ENCODE peak calls at places on chromosomes 5 and 9, in four cellular contexts. One of them, this sample, is unnamed. For H3K27me3 and H3K36me3, the result is how much of the 10 kb centered on the place peaks cover.

GRCh38 chr5:117888688-117889087 is 1099.7 kb downstream of the DTWD2 start:
- DNase-seq in aorta: no peak
- DNase-seq in mesenchymal stem cell: peak
- DNase-seq in CD4-positive, CD25-positive, alpha-beta regulatory T cell: peak
- DNase-seq in this sample: no peak

GRCh38 chr5:11384441-11385250 is 519.6 kb downstream of the CTNND2 start:
- DNase-seq in mesenchymal stem cell: no peak
- DNase-seq in aorta: no peak
- DNase-seq in CD4-positive, CD25-positive, alpha-beta regulatory T cell: no peak
- DNase-seq in this sample: no peak

GRCh38 chr5:177421046-177421798 is 5.3 kb upstream of the GRK6 start:
- DNase-seq in aorta: no peak
- DNase-seq in CD4-positive, CD25-positive, alpha-beta regulatory T cell: no peak
- DNase-seq in mesenchymal stem cell: peak
- DNase-seq in this sample: no peak

GRCh38 chr9:14243514-14244042 is 70.4 kb downstream of the NFIB start:
- DNase-seq in mesenchymal stem cell: no peak
- DNase-seq in aorta: no peak
- DNase-seq in CD4-positive, CD25-positive, alpha-beta regulatory T cell: no peak
- DNase-seq in this sample: no peak

GRCh38 chr5:142782976-142783539 is 12.9 kb downstream of the ARHGAP26 start:
- DNase-seq in CD4-positive, CD25-positive, alpha-beta regulatory T cell: no peak
- DNase-seq in aorta: peak
- DNase-seq in mesenchymal stem cell: no peak
- DNase-seq in this sample: no peak

GRCh38 chr5:178560911-178561310 is 29.3 kb downstream of the COL23A1 start:
- DNase-seq in mesenchymal stem cell: no peak
- DNase-seq in aorta: no peak
- DNase-seq in CD4-positive, CD25-positive, alpha-beta regulatory T cell: no peak
- DNase-seq in this sample: no peak

GRCh38 chr5:59038169-59039002 is 455.5 kb downstream of the RAB3C start:
- DNase-seq in aorta: no peak
- DNase-seq in mesenchymal stem cell: peak
- DNase-seq in CD4-positive, CD25-positive, alpha-beta regulatory T cell: peak
- DNase-seq in this sample: no peak

GRCh38 chr9:136464241-136464640 is 18.6 kb downstream of the SEC16A start:
- DNase-seq in aorta: no peak
- DNase-seq in CD4-positive, CD25-positive, alpha-beta regulatory T cell: no peak
- DNase-seq in mesenchymal stem cell: no peak
- DNase-seq in this sample: no peak

GRCh38 chr9:91954841-91955471 is 4.9 kb upstream of the ROR2 start:
- DNase-seq in aorta: no peak
- DNase-seq in CD4-positive, CD25-positive, alpha-beta regulatory T cell: peak
- DNase-seq in mesenchymal stem cell: peak
- DNase-seq in this sample: no peak

GRCh38 chr5:69038539-69038938 is 55.3 kb upstream of the SLC30A5 start:
- DNase-seq in mesenchymal stem cell: no peak
- DNase-seq in CD4-positive, CD25-positive, alpha-beta regulatory T cell: no peak
- DNase-seq in aorta: no peak
- DNase-seq in this sample: no peak

GRCh38 chr5:78527054-78527884 is 121.3 kb downstream of the LHFPL2 start:
- DNase-seq in mesenchymal stem cell: peak
- DNase-seq in CD4-positive, CD25-positive, alpha-beta regulatory T cell: no peak
- DNase-seq in aorta: no peak
- DNase-seq in this sample: no peak

GRCh38 chr5:162067138-162067537 is 435 bp upstream of the GABRG2 start:
- DNase-seq in aorta: no peak
- DNase-seq in mesenchymal stem cell: no peak
- DNase-seq in CD4-positive, CD25-positive, alpha-beta regulatory T cell: no peak
- DNase-seq in this sample: no peak

GRCh38 chr5:130964238-130965192 is 200.5 kb downstream of the HINT1 start:
- DNase-seq in mesenchymal stem cell: no peak
- DNase-seq in CD4-positive, CD25-positive, alpha-beta regulatory T cell: no peak
- DNase-seq in aorta: no peak
- DNase-seq in this sample: no peak

GRCh38 chr9:129063061-129063460 is 17.9 kb upstream of the DOLPP1 start:
- DNase-seq in CD4-positive, CD25-positive, alpha-beta regulatory T cell: no peak
- DNase-seq in mesenchymal stem cell: no peak
- DNase-seq in aorta: no peak
- DNase-seq in this sample: no peak

GRCh38 chr5:124461857-124462423 is 284.5 kb downstream of the ZNF608 start:
- DNase-seq in CD4-positive, CD25-positive, alpha-beta regulatory T cell: no peak
- DNase-seq in mesenchymal stem cell: no peak
- DNase-seq in aorta: no peak
- DNase-seq in this sample: no peak

GRCh38 chr9:17531642-17532254 is 47.1 kb upstream of the SH3GL2 start:
- DNase-seq in mesenchymal stem cell: peak
- DNase-seq in aorta: no peak
- DNase-seq in CD4-positive, CD25-positive, alpha-beta regulatory T cell: peak
- DNase-seq in this sample: no peak

GRCh38 chr5:72383280-72384205 is 63.4 kb downstream of the PTCD2 start:
- DNase-seq in mesenchymal stem cell: no peak
- DNase-seq in CD4-positive, CD25-positive, alpha-beta regulatory T cell: no peak
- DNase-seq in aorta: no peak
- DNase-seq in this sample: no peak

GRCh38 chr5:71533614-71534013 is 53.5 kb upstream of the MCCC2 start:
- DNase-seq in CD4-positive, CD25-positive, alpha-beta regulatory T cell: peak
- DNase-seq in aorta: no peak
- DNase-seq in mesenchymal stem cell: peak
- DNase-seq in this sample: no peak

GRCh38 chr5:10289353-10289752 is 18.3 kb downstream of the CMBL start:
- DNase-seq in CD4-positive, CD25-positive, alpha-beta regulatory T cell: no peak
- DNase-seq in aorta: no peak
- DNase-seq in mesenchymal stem cell: no peak
- DNase-seq in this sample: no peak

GRCh38 chr5:172894767-172895166 is 60.7 kb downstream of the ERGIC1 start:
- DNase-seq in mesenchymal stem cell: no peak
- DNase-seq in aorta: no peak
- DNase-seq in CD4-positive, CD25-positive, alpha-beta regulatory T cell: no peak
- DNase-seq in this sample: no peak

GRCh38 chr5:91283899-91284298 is 99.2 kb downstream of the ARRDC3 start:
- DNase-seq in mesenchymal stem cell: peak
- DNase-seq in CD4-positive, CD25-positive, alpha-beta regulatory T cell: no peak
- DNase-seq in aorta: no peak
- DNase-seq in this sample: no peak

GRCh38 chr5:147874910-147875367 is 3.6 kb upstream of the SCGB3A2 start:
- DNase-seq in aorta: no peak
- DNase-seq in mesenchymal stem cell: no peak
- DNase-seq in CD4-positive, CD25-positive, alpha-beta regulatory T cell: no peak
- DNase-seq in this sample: no peak

GRCh38 chr9:99114846-99115500 is 10.1 kb downstream of the TGFBR1 start:
- DNase-seq in CD4-positive, CD25-positive, alpha-beta regulatory T cell: no peak
- DNase-seq in aorta: no peak
- DNase-seq in mesenchymal stem cell: no peak
- DNase-seq in this sample: no peak

GRCh38 chr5:170105643-170106611 is at the start of gene FOXI1:
- DNase-seq in mesenchymal stem cell: no peak
- DNase-seq in aorta: no peak
- DNase-seq in CD4-positive, CD25-positive, alpha-beta regulatory T cell: no peak
- DNase-seq in this sample: no peak

GRCh38 chr9:109315889-109316640 is 4.8 kb downstream of the EPB41L4B start:
- DNase-seq in mesenchymal stem cell: no peak
- DNase-seq in CD4-positive, CD25-positive, alpha-beta regulatory T cell: no peak
- DNase-seq in aorta: peak
- DNase-seq in this sample: no peak

GRCh38 chr5:172904643-172905345 is 54.4 kb upstream of the RPL26L1 start:
- DNase-seq in CD4-positive, CD25-positive, alpha-beta regulatory T cell: no peak
- DNase-seq in aorta: peak
- DNase-seq in mesenchymal stem cell: peak
- DNase-seq in this sample: no peak

GRCh38 chr9:74478606-74479005 is 18.5 kb upstream of the RORB start:
- DNase-seq in CD4-positive, CD25-positive, alpha-beta regulatory T cell: no peak
- DNase-seq in aorta: no peak
- DNase-seq in mesenchymal stem cell: no peak
- DNase-seq in this sample: no peak

GRCh38 chr9:6680797-6681146 is 35.2 kb upstream of the GLDC start:
- DNase-seq in mesenchymal stem cell: peak
- DNase-seq in aorta: peak
- DNase-seq in CD4-positive, CD25-positive, alpha-beta regulatory T cell: peak
- DNase-seq in this sample: peak

GRCh38 chr9:132354645-132355355 is at the start of gene SETX:
- DNase-seq in mesenchymal stem cell: peak
- DNase-seq in CD4-positive, CD25-positive, alpha-beta regulatory T cell: peak
- DNase-seq in aorta: peak
- DNase-seq in this sample: peak

GRCh38 chr5:68333649-68334549 is 118.3 kb downstream of the PIK3R1 start:
- DNase-seq in aorta: no peak
- DNase-seq in CD4-positive, CD25-positive, alpha-beta regulatory T cell: no peak
- DNase-seq in mesenchymal stem cell: peak
- DNase-seq in this sample: no peak

GRCh38 chr9:35728041-35728971 is 3.7 kb downstream of the TLN1 start:
- DNase-seq in aorta: peak
- DNase-seq in mesenchymal stem cell: peak
- DNase-seq in CD4-positive, CD25-positive, alpha-beta regulatory T cell: peak
- DNase-seq in this sample: peak

GRCh38 chr9:125747765-125748510 is 765 bp downstream of the PBX3 start:
- DNase-seq in mesenchymal stem cell: peak
- DNase-seq in CD4-positive, CD25-positive, alpha-beta regulatory T cell: peak
- DNase-seq in aorta: peak
- DNase-seq in this sample: peak

GRCh38 chr9:20551236-20551635 is 71.1 kb downstream of the MLLT3 start:
- DNase-seq in mesenchymal stem cell: no peak
- DNase-seq in CD4-positive, CD25-positive, alpha-beta regulatory T cell: no peak
- DNase-seq in aorta: no peak
- DNase-seq in this sample: no peak

GRCh38 chr5:14142202-14142855 is 813 bp upstream of the TRIO start:
- DNase-seq in mesenchymal stem cell: peak
- DNase-seq in aorta: no peak
- DNase-seq in CD4-positive, CD25-positive, alpha-beta regulatory T cell: no peak
- DNase-seq in this sample: no peak

GRCh38 chr5:149210229-149210628 is 61.4 kb upstream of the AFAP1L1 start:
- DNase-seq in CD4-positive, CD25-positive, alpha-beta regulatory T cell: no peak
- DNase-seq in aorta: no peak
- DNase-seq in mesenchymal stem cell: peak
- DNase-seq in this sample: no peak

GRCh38 chr9:11064853-11065252 is 452.1 kb upstream of the PTPRD start:
- DNase-seq in aorta: no peak
- DNase-seq in CD4-positive, CD25-positive, alpha-beta regulatory T cell: no peak
- DNase-seq in mesenchymal stem cell: no peak
- DNase-seq in this sample: no peak

DNA sequence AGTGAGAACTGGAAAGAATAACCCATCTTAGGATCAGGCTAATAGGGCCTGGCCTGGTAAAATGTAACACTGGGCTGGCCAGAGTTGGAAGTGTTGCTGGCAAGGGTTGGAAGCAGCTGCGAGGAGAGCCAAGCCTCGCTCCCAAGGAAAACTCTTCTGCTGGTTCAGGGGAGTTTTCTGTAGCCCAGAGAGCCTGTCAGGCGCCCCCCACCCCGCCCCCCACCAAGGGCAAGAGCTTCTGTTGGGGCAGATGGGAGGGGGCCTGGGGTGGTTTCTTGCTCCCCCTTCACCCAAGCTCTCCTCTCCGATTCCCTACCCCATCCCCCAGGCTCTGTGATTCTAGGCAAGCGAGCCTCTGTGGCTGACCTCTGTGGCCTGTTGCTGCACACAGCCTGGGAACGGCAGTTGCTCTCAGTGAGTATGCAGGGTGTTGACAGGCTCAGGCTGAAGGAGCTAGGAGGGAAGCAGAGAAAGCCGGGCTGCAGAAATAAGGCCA is 547.8 kb downstream of the CCDC171 start:
- DNase-seq in mesenchymal stem cell: peak
- DNase-seq in aorta: peak
- DNase-seq in CD4-positive, CD25-positive, alpha-beta regulatory T cell: no peak
- DNase-seq in this sample: no peak
- H3K4me3 ChIP-seq in mesenchymal stem cell: no peak
- H3K4me3 ChIP-seq in aorta: no peak
- H3K4me3 ChIP-seq in CD4-positive, CD25-positive, alpha-beta regulatory T cell: no peak
- H3K4me3 ChIP-seq in this sample: no peak

DNA sequence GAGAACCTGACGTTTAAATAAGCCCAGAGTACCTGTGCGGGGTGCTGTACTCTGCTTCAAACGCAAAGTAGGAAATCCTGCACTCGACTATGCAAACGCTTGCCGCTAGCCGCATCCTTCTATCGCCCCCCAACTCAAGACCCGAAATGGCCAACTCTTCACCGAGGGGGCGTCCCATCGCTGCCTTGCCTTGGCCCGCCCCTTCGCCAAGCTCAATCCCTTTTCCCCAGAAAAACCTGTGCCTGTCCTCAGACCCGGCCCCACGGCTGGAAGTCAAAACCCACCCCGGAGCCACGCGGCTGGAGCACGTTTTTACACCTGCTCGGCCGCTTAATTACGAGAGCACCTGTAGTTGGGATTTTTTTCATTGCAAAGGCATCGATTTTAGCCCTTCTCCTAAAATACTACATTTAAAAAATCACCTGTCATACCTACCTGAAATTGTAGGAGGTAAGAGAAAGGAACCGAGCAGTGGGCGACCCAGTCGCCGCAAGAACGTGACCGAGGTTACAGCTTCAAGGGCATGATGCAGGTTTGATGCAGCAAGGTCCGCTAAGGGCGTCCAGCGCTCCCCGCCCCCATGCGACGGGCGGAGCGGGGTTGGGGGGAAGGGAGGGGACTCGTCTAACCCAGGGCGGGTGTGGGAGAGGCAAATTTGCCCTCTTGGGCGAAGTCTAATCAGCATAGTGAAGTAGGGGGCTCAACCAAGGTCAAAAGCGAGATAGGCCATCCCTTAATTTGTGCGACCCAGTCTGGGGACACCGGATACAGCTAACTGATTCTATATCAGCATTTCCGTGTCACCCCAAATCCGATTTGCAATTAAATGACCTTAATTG is 3.5 kb downstream of the ELAVL2 start:
- DNase-seq in CD4-positive, CD25-positive, alpha-beta regulatory T cell: no peak
- DNase-seq in aorta: peak
- DNase-seq in mesenchymal stem cell: no peak
- DNase-seq in this sample: no peak
- H3K27me3 ChIP-seq in CD4-positive, CD25-positive, alpha-beta regulatory T cell: under half
- H3K27me3 ChIP-seq in aorta: under half
- H3K27me3 ChIP-seq in mesenchymal stem cell: half or more
- H3K27me3 ChIP-seq in this sample: under half

DNA sequence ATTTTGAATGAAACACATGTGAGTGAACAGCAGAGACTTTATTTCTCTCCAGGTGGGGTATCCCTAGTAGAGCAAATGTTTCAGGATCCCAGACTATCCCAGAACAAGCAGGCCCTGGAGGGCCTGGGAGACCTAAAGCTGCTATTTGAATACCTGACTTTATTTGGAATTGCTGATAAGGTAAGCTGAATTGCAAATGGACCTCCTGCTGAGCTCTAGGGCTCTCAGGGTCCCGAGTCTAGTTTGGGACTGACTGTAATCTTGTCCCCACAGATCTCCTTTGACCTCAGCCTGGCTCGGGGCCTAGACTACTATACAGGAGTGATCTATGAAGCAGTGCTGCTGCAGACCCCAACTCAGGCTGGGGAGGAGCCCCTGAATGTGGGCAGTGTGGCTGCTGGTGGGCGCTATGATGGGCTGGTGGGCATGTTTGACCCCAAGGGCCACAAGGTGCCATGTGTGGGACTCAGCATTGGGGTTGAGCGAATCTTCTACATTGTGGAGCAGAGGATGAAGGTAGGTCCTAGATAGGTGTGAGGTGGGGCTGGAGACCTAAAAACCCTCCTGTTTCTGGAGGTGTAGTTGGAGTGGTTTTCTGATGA is 3.3 kb upstream of the ZMAT2 start:
- DNase-seq in mesenchymal stem cell: no peak
- DNase-seq in CD4-positive, CD25-positive, alpha-beta regulatory T cell: no peak
- DNase-seq in aorta: no peak
- DNase-seq in this sample: no peak
- H3K36me3 ChIP-seq in mesenchymal stem cell: under half
- H3K36me3 ChIP-seq in CD4-positive, CD25-positive, alpha-beta regulatory T cell: half or more
- H3K36me3 ChIP-seq in aorta: under half
- H3K36me3 ChIP-seq in this sample: half or more

GRCh38 chr5:77145666-77146065 is 58.6 kb upstream of the ZBED3 start:
- DNase-seq in aorta: no peak
- DNase-seq in CD4-positive, CD25-positive, alpha-beta regulatory T cell: peak
- DNase-seq in mesenchymal stem cell: peak
- DNase-seq in this sample: no peak
- H3K4me3 ChIP-seq in aorta: no peak
- H3K4me3 ChIP-seq in CD4-positive, CD25-positive, alpha-beta regulatory T cell: no peak
- H3K4me3 ChIP-seq in mesenchymal stem cell: no peak
- H3K4me3 ChIP-seq in this sample: no peak

This sample was measured in CD8-positive, alpha-beta memory T cell.